ENCODE peak calls at places on chromosome 4, in four cellular contexts. L is H54, B is adrenal gland, I is K562. R is an unnamed sample.

GRCh38 chr4:154492288-154492687 is 689 bp upstream of the DCHS2 start:
- DNase-seq in L (no peak), B (no peak), I (no peak), R (no peak)

GRCh38 chr4:99467908-99468307 is 32.8 kb upstream of the ADH7 start:
- DNase-seq in L (no peak), B (no peak), I (no peak), R (no peak)

GRCh38 chr4:114561590-114561989 is 37.0 kb upstream of the UGT8 start:
- DNase-seq in L (no peak), B (no peak), I (no peak), R (no peak)

GRCh38 chr4:18203936-18204335 is 182.4 kb upstream of the LCORL start:
- DNase-seq in L (no peak), B (no peak), I (no peak), R (no peak)

GRCh38 chr4:38210396-38211114 is 250.4 kb downstream of the PTTG2 start:
- DNase-seq in L (no peak), B (no peak), I (no peak), R (no peak)

GRCh38 chr4:155539746-155540145 is 126.9 kb upstream of the GUCY1A1 start:
- DNase-seq in L (no peak), B (no peak), I (no peak), R (no peak)

GRCh38 chr4:115315182-115315581 is 201.8 kb upstream of the NDST4 start:
- DNase-seq in L (no peak), B (no peak), I (no peak), R (no peak)

GRCh38 chr4:3202836-3203820 is 45.8 kb upstream of the MSANTD1 start:
- DNase-seq in L (no peak), B (peak), I (no peak), R (no peak)

GRCh38 chr4:154714339-154715040 is 29.3 kb upstream of the LRAT start:
- DNase-seq in L (no peak), B (no peak), I (no peak), R (peak)

GRCh38 chr4:37885496-37885895 is 5.4 kb upstream of the TBC1D1 start:
- DNase-seq in L (no peak), B (peak), I (no peak), R (no peak)

GRCh38 chr4:99403380-99404194 is 31.6 kb downstream of the ADH7 start:
- DNase-seq in L (no peak), B (no peak), I (no peak), R (no peak)

GRCh38 chr4:93867416-93868001 is 39.0 kb downstream of the ATOH1 start:
- DNase-seq in L (no peak), B (no peak), I (no peak), R (no peak)

GRCh38 chr4:2757426-2757825 is 1.3 kb upstream of the TNIP2 start:
- DNase-seq in L (no peak), B (no peak), I (no peak), R (no peak)

GRCh38 chr4:124708517-124709300 is 3.8 kb downstream of the ANKRD50 start:
- DNase-seq in L (no peak), B (no peak), I (no peak), R (no peak)

GRCh38 chr4:122218762-122219161 is 66.6 kb downstream of the BLTP1 start:
- DNase-seq in L (no peak), B (no peak), I (no peak), R (peak)

GRCh38 chr4:15958562-15958961 is 4.4 kb downstream of the FGFBP2 start:
- DNase-seq in L (no peak), B (no peak), I (no peak), R (no peak)

GRCh38 chr4:157996061-157996460 is 176.8 kb downstream of the GASK1B start:
- DNase-seq in L (no peak), B (no peak), I (no peak), R (no peak)

GRCh38 chr4:20652226-20652836 is 47.9 kb upstream of the PACRGL start:
- DNase-seq in L (no peak), B (no peak), I (no peak), R (no peak)

GRCh38 chr4:13704020-13704419 is 76.5 kb upstream of the BOD1L1 start:
- DNase-seq in L (no peak), B (no peak), I (no peak), R (no peak)

GRCh38 chr4:76955187-76955586 is 5.6 kb downstream of the SEPTIN11 start:
- DNase-seq in L (no peak), B (no peak), I (no peak), R (no peak)

GRCh38 chr4:106329027-106329618 is 12.8 kb downstream of the AIMP1 start:
- DNase-seq in L (no peak), B (no peak), I (peak), R (peak)

GRCh38 chr4:121873604-121874003 is 3.3 kb upstream of the BBS7 start:
- DNase-seq in L (no peak), B (no peak), I (peak), R (peak)

GRCh38 chr4:78545275-78546246 is 6.0 kb upstream of the ANXA3 start:
- DNase-seq in L (no peak), B (no peak), I (no peak), R (no peak)

GRCh38 chr4:171449082-171449481 is 364.1 kb upstream of the GALNTL6 start:
- DNase-seq in L (no peak), B (no peak), I (no peak), R (no peak)

GRCh38 chr4:30717208-30718020 is 2.8 kb upstream of the PCDH7 start:
- DNase-seq in L (no peak), B (no peak), I (no peak), R (no peak)

GRCh38 chr4:128298852-128299251 is 11.2 kb upstream of the PGRMC2 start:
- DNase-seq in L (no peak), B (no peak), I (no peak), R (peak)

GRCh38 chr4:76947369-76947768 is 2.2 kb upstream of the SEPTIN11 start:
- DNase-seq in L (no peak), B (no peak), I (peak), R (peak)

GRCh38 chr4:108116423-108117168 is 52.1 kb downstream of the LEF1 start:
- DNase-seq in L (no peak), B (no peak), I (no peak), R (no peak)

GRCh38 chr4:94488667-94489066 is 36.9 kb downstream of the PDLIM5 start:
- DNase-seq in L (peak), B (no peak), I (no peak), R (no peak)

GRCh38 chr4:17654701-17655100 is 40.3 kb downstream of the MED28 start:
- DNase-seq in L (no peak), B (no peak), I (no peak), R (no peak)

GRCh38 chr4:19514276-19515070 is 737.2 kb upstream of the SLIT2 start:
- DNase-seq in L (no peak), B (no peak), I (no peak), R (no peak)

GRCh38 chr4:163679189-163679588 is 184.7 kb downstream of the TMA16 start:
- DNase-seq in L (no peak), B (no peak), I (no peak), R (no peak)

GRCh38 chr4:105605493-105605892 is 53.1 kb downstream of the ARHGEF38 start:
- DNase-seq in L (no peak), B (peak), I (no peak), R (no peak)

GRCh38 chr4:3372933-3373465 is 68.8 kb upstream of the HGFAC start:
- DNase-seq in L (no peak), B (peak), I (no peak), R (no peak)

GRCh38 chr4:69025191-69025998 is 70.9 kb upstream of the UGT2B7 start:
- DNase-seq in L (no peak), B (no peak), I (no peak), R (peak)

GRCh38 chr4:165347647-165348569 is 20.4 kb downstream of the MSMO1 start:
- DNase-seq in L (no peak), B (no peak), I (no peak), R (peak)

GRCh38 chr4:36054750-36055467 is 189.4 kb downstream of the ARAP2 start:
- DNase-seq in L (no peak), B (no peak), I (no peak), R (no peak)

DNA sequence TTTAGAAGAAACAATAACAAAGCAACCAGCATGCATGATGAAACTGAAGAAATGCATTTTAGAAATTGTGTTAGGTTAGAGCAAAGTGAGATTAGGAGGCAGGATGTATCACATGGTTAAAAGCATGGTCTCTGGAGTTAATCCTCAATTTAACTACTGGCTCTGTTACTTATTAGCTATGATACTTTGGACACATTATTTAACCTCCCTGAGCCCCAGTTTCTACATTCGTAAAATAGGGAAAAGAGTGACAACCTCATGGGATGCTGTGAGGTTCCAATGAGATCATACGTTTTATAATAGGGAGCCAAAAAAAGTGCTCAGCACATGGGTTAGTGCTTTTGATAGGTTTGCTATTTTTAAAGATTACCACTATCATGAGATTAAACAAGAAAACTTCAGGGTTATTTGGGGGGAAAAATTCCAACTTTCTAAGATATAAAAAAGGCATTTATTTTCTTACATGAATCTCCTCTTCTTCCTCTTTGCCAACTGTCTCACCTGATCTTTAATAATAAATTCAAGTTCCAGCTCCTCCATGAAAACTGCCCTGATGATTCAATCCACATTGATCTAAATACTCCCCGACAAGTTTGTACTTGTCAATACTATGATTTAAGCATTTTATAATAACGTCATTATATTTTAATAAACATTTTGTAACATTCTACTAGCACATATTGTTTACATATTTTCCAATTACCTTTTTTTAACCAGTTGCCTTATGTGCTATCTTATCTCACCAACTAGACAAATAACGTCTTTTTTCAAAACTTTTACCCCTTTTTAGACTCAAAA is 4.6 kb downstream of the SEC31A start:
- DNase-seq in L (no peak), B (no peak), I (no peak), R (no peak)
- TF ChIP-seq POLR2A in L (no peak), B (no peak), I (no peak), R (no peak)

GRCh38 chr4:8239661-8240060 is 29.9 kb upstream of the HTRA3 start:
- DNase-seq in L (no peak), B (no peak), I (no peak), R (no peak)
- TF ChIP-seq POLR2A in L (no peak), B (no peak), I (no peak), R (no peak)

GRCh38 chr4:102501176-102501634 is at the start of gene NFKB1:
- DNase-seq in L (peak), B (peak), I (peak), R (peak)
- TF ChIP-seq POLR2A in L (peak), B (peak), I (no peak), R (no peak)

GRCh38 chr4:153204247-153205027 is at the start of gene TRIM2:
- DNase-seq in L (peak), B (peak), I (peak), R (peak)
- TF ChIP-seq POLR2A in L (no peak), B (no peak), I (no peak), R (no peak)

DNA sequence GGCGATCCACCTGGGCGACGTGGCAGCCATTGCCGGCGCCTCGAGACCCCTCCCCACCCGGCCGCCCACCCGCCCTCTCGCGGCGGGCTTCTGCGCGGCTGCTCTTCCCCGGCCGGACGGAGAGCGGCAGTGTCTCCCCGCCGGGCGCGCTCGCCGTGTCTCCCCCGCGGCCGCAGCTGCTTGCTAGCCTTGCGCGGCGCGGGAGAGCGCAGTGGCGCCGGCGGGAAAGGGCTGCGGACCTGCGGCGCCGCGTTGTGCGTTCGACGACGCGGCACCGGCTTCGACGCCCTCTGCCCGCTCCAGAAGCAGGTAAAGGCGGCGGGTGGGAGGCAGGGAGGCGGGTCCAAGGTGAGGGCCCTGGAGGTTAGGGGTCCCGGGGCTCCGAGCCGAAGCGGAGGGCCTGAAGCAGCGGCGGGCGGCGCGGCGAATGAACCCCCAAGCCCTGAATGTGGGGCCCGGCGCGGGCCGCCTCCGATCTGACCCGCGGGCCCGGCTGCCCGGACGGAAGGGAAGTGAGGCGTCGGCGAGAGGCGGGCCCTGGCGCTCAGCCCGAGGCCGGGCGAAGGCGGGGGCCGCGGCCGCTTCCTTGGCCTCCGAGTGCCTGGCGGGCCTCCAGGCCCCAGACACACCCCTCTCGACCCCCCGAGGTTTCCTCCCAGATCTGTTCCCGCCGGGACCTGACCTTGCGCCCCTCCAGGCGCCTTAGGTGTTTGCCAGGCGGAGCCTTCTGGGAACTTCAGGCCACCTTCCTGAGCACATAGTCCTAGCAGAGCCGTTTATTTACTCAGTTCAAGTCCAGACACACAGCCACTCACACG is at the start of gene N4BP2:
- DNase-seq in L (peak), B (peak), I (peak), R (peak)
- TF ChIP-seq POLR2A in L (peak), B (peak), I (peak), R (peak)

DNA sequence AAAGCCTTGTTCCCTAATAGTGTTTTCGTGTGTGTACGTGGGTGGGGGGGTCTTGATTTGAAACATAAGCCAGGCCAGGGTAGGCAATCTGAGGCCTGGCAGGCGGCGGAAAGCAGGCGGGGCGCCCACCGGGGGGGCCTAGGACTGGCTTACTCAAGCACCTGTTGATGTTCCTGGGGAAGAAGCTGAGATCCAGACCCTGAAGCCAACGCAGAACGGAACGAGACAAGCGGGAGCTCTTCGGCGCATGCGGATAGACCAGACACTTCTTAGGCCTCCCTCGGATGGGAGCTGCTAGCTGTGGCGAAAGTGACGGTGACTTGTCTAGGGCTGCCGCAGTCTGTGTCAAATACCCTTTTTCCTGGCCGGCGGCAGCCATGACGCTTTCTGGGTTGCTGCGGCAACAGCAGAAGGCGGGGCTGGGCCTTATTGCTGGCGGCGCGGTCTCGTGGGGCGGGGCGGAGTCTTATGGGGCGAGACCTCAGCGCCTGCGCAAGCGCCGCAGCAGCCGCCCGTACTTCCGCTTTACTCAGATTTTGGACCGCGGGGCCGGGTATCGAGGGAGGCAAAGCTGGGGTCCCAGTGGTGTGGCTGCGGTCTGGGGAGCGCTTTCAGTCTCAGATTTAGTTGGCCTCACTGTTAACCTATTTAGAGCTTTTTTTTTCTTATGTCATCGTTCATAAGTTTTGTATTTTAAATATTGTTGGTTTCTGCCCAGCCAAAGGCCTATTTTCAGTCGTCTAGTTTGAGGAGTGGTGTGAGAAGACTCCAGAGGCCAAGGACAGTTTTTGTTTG is at the start of gene SPATA4:
- DNase-seq in L (peak), B (peak), I (peak), R (peak)
- TF ChIP-seq POLR2A in L (peak), B (peak), I (peak), R (peak)

GRCh38 chr4:40227284-40227683 is 30.5 kb downstream of the RHOH start:
- DNase-seq in L (no peak), B (no peak), I (no peak), R (no peak)

GRCh38 chr4:40223343-40223742 is 26.5 kb downstream of the RHOH start:
- DNase-seq in L (no peak), B (no peak), I (no peak), R (no peak)

GRCh38 chr4:40225497-40225896 is 28.7 kb downstream of the RHOH start:
- DNase-seq in L (no peak), B (no peak), I (no peak), R (no peak)

GRCh38 chr4:40216622-40217366 is 20.0 kb downstream of the RHOH start:
- DNase-seq in L (no peak), B (no peak), I (no peak), R (no peak)

GRCh38 chr4:40221744-40222143 is 24.9 kb downstream of the RHOH start:
- DNase-seq in L (no peak), B (no peak), I (no peak), R (no peak)
- TF ChIP-seq POLR2A in L (no peak), B (no peak), I (no peak), R (no peak)

DNA sequence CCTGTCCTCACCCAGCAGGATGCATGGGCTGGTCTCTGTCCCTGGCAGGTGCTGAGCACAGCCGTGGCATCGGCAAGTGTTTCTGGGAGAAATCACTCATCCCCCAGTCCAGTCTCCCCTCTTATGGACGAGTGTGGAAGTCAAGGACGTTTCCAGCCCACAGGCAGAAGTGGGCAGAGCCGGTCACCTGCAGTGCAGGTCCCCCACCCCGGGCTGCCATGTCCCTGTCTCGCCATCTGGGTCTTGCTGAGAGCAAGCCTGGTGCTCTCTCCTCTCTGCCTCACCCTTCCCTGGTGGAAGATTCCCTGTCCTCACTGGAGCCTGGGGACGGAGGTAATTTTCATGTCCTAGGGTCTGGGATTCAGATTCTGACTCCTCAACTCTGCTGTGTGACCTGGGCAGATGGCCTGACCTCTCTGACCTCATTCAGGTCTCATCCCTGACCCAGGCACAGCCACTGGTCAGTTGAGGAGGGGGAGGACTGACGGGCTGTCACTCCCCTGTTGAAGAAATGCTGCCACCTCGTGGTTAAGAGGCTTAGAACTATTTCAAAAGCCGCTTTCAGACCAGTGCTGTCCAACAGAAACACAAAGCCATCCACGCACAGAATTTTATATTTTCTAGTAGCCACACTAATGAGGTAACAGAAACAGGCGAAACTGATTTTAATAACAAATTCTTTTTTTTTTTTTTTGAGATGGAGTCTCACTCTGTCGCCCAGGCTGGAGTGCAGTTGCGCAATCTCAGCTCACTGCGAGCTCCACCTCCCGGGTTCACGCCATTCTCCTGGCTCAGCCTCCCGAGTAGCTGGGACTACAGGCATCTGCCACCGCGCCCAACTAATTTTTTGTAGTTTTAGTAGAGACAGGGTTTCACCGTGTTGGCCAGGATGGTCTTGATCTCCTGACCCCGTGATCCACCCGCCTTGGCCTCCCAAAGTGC is 1.8 kb downstream of the CPZ start:
- DNase-seq in L (peak), B (peak), I (peak), R (peak)
- TF ChIP-seq POLR2A in L (no peak), B (no peak), I (no peak), R (no peak)

GRCh38 chr4:6574747-6575502 is at the start of gene MAN2B2:
- DNase-seq in L (peak), B (peak), I (peak), R (peak)
- TF ChIP-seq POLR2A in L (peak), B (peak), I (peak), R (peak)

DNA sequence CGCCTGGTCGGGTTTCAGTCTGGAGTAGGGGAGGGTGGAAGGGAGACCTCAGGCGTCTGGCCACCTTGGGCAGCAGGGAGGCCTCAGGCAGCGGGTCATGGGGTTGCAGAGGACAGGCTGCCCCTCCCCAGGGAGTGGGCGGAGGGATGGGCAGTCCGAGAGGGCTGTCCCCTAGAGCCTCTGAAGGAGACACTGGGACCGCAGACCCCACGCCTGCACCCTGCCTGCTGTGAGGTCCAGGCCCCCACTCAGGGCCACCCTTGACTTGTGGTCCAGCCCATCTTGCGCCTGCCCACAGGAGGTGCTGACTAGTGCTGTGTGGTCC is 16.5 kb downstream of the FGFRL1 start:
- DNase-seq in L (no peak), B (no peak), I (peak), R (no peak)
- TF ChIP-seq POLR2A in L (no peak), B (no peak), I (no peak), R (no peak)